ENCODE peak calls at places on chromosomes 3 and 15, in four cellular contexts. One of them, this sample, is unnamed.

GRCh38 chr3:127448161-127448561 is 142.4 kb downstream of the TPRA1 start:
- DNase-seq in IMR-90: no peak
- DNase-seq in psoas muscle: no peak
- DNase-seq in OCI-LY7: no peak
- DNase-seq in this sample: no peak

GRCh38 chr3:141057951-141058800 is 7.0 kb downstream of the SPSB4 start:
- DNase-seq in IMR-90: no peak
- DNase-seq in psoas muscle: no peak
- DNase-seq in OCI-LY7: no peak
- DNase-seq in this sample: no peak

GRCh38 chr15:81161851-81162250 is 27.8 kb downstream of the CFAP161 start:
- DNase-seq in IMR-90: no peak
- DNase-seq in psoas muscle: no peak
- DNase-seq in OCI-LY7: no peak
- DNase-seq in this sample: no peak

GRCh38 chr3:14388200-14388599 is 14.2 kb upstream of the SLC6A6 start:
- DNase-seq in IMR-90: peak; percentile 19
- DNase-seq in psoas muscle: no peak
- DNase-seq in OCI-LY7: peak; percentile 58
- DNase-seq in this sample: no peak

GRCh38 chr3:101066776-101067175 is 73.6 kb upstream of the ABI3BP start:
- DNase-seq in IMR-90: peak; percentile 50
- DNase-seq in psoas muscle: no peak
- DNase-seq in OCI-LY7: no peak
- DNase-seq in this sample: peak; percentile 77

GRCh38 chr3:66053009-66053782 is 14.5 kb upstream of the MAGI1 start:
- DNase-seq in IMR-90: no peak
- DNase-seq in psoas muscle: no peak
- DNase-seq in OCI-LY7: no peak
- DNase-seq in this sample: peak; percentile 81

GRCh38 chr3:155805802-155806618 is at the start of gene C3orf33:
- DNase-seq in IMR-90: peak; percentile 37
- DNase-seq in psoas muscle: peak; percentile 83
- DNase-seq in OCI-LY7: peak; percentile 62
- DNase-seq in this sample: peak; percentile 45

GRCh38 chr3:147409143-147410121 is at the start of gene ZIC1:
- DNase-seq in IMR-90: no peak
- DNase-seq in psoas muscle: peak; percentile 69
- DNase-seq in OCI-LY7: no peak
- DNase-seq in this sample: no peak

GRCh38 chr3:13023251-13024055 is 49.8 kb downstream of the IQSEC1 start:
- DNase-seq in IMR-90: peak; percentile 28
- DNase-seq in psoas muscle: peak; percentile 50
- DNase-seq in OCI-LY7: peak; percentile 37
- DNase-seq in this sample: peak; percentile 43

GRCh38 chr3:25683410-25683809 is 18.7 kb upstream of the TOP2B start:
- DNase-seq in IMR-90: no peak
- DNase-seq in psoas muscle: no peak
- DNase-seq in OCI-LY7: no peak
- DNase-seq in this sample: no peak

GRCh38 chr3:61688307-61688695 is 126.9 kb downstream of the PTPRG start:
- DNase-seq in IMR-90: no peak
- DNase-seq in psoas muscle: no peak
- DNase-seq in OCI-LY7: no peak
- DNase-seq in this sample: no peak

GRCh38 chr3:70832035-70832795 is 519.8 kb upstream of the MDFIC2 start:
- DNase-seq in IMR-90: peak; percentile 86
- DNase-seq in psoas muscle: peak; percentile 50
- DNase-seq in OCI-LY7: no peak
- DNase-seq in this sample: peak; percentile 98
- TF ChIP-seq CTCF in IMR-90: no peak
- TF ChIP-seq CTCF in psoas muscle: no peak
- TF ChIP-seq CTCF in OCI-LY7: no peak
- TF ChIP-seq CTCF in this sample: no peak

GRCh38 chr15:74954515-74954914 is 2.1 kb downstream of the RPP25 start:
- DNase-seq in IMR-90: peak; percentile 84
- DNase-seq in psoas muscle: no peak
- DNase-seq in OCI-LY7: no peak
- DNase-seq in this sample: peak; percentile 88

GRCh38 chr15:74957301-74958035 is 896 bp upstream of the RPP25 start:
- DNase-seq in IMR-90: no peak
- DNase-seq in psoas muscle: peak; percentile 63
- DNase-seq in OCI-LY7: no peak
- DNase-seq in this sample: peak; percentile 24

GRCh38 chr15:74956648-74957300 is at the start of gene RPP25:
- DNase-seq in IMR-90: peak; percentile 21
- DNase-seq in psoas muscle: peak; percentile 84
- DNase-seq in OCI-LY7: peak; percentile 80
- DNase-seq in this sample: peak; percentile 73

GRCh38 chr15:74955017-74955416 is 1.6 kb downstream of the RPP25 start:
- DNase-seq in IMR-90: no peak
- DNase-seq in psoas muscle: no peak
- DNase-seq in OCI-LY7: no peak
- DNase-seq in this sample: no peak

GRCh38 chr15:74955796-74956647 is 550 bp downstream of the RPP25 start:
- DNase-seq in IMR-90: peak; percentile 26
- DNase-seq in psoas muscle: peak; percentile 84
- DNase-seq in OCI-LY7: peak; percentile 30
- DNase-seq in this sample: peak; percentile 60
- H3K4me3 ChIP-seq in IMR-90: peak overlapping the region; percentile 30
- H3K4me3 ChIP-seq in psoas muscle: peak overlapping the region; percentile 72
- H3K4me3 ChIP-seq in OCI-LY7: peak overlapping the region; percentile 65
- H3K4me3 ChIP-seq in this sample: peak overlapping the region; percentile 64

GRCh38 chr15:93997071-93997658 is 234.2 kb upstream of the MCTP2 start:
- DNase-seq in IMR-90: peak; percentile 4
- DNase-seq in psoas muscle: no peak
- DNase-seq in OCI-LY7: peak; percentile 21
- DNase-seq in this sample: peak; percentile 65
- TF ChIP-seq CTCF in IMR-90: peak; percentile 55
- TF ChIP-seq CTCF in psoas muscle: peak; percentile 51
- TF ChIP-seq CTCF in OCI-LY7: peak; percentile 91
- TF ChIP-seq CTCF in this sample: peak; percentile 89

DNA sequence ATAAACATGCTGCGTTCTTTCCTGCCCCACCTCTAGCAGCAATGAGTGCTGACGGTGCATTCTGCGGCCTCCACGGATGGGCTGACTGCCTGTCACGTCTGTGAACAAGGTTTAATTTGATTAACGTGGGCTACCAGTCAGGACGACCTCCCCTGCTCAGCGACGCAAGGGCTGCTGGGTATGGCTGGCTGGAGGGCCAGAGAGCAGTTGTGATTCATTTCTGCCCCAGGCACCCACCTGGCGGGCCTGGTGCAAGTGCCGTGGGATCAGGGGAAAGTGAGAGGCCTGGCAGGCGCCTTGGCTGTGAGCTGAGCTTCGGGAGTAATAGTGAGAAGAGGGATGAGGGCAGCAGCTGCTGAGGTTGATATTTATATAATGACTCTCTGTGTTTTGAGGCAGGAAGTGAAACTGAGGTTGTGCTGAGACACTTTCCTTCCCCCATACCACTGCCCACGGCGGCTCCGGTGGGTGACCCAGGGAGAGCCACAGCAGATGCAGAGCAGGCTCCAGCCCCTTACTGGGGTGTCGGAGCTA is 190.4 kb upstream of the BCL6 start:
- DNase-seq in IMR-90: peak; percentile 33
- DNase-seq in psoas muscle: peak; percentile 85
- DNase-seq in OCI-LY7: peak; percentile 91
- DNase-seq in this sample: no peak
- H3K4me3 ChIP-seq in IMR-90: no peak overlapping the region
- H3K4me3 ChIP-seq in psoas muscle: peak overlapping the region; percentile 48
- H3K4me3 ChIP-seq in OCI-LY7: peak overlapping the region; percentile 25
- H3K4me3 ChIP-seq in this sample: no peak overlapping the region

GRCh38 chr3:195849322-195850074 is 37.8 kb upstream of the MUC4 start:
- DNase-seq in IMR-90: no peak
- DNase-seq in psoas muscle: peak; percentile 87
- DNase-seq in OCI-LY7: no peak
- DNase-seq in this sample: no peak
- TF ChIP-seq CTCF in IMR-90: no peak
- TF ChIP-seq CTCF in psoas muscle: peak; percentile 72
- TF ChIP-seq CTCF in OCI-LY7: no peak
- TF ChIP-seq CTCF in this sample: no peak

DNA sequence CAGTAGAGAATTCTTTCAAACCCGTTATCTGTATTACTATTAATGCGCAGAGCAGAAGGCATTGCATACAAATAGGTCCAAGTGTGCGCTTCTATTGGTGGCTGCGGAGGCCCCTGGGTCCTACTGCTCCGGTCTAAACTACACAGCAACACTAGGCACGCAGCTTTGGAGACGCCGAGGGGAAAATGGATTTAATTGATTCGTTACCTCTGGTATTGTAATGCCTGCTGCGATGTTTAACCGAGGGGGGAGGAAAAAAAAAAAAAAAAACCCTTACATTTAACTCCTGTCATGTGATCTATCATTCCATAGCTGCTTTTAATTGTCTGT is at the start of gene ROBO1:
- DNase-seq in IMR-90: no peak
- DNase-seq in psoas muscle: no peak
- DNase-seq in OCI-LY7: no peak
- DNase-seq in this sample: no peak
- H3K4me3 ChIP-seq in IMR-90: no peak within 1 kb of the TSS
- H3K4me3 ChIP-seq in psoas muscle: peak within 1 kb of the TSS; percentile 13
- H3K4me3 ChIP-seq in OCI-LY7: no peak within 1 kb of the TSS
- H3K4me3 ChIP-seq in this sample: no peak within 1 kb of the TSS

GRCh38 chr15:44132057-44132456 is 63.0 kb downstream of the FRMD5 start:
- DNase-seq in IMR-90: no peak
- DNase-seq in psoas muscle: no peak
- DNase-seq in OCI-LY7: no peak
- DNase-seq in this sample: no peak

GRCh38 chr15:44125879-44126278 is 69.2 kb downstream of the FRMD5 start:
- DNase-seq in IMR-90: no peak
- DNase-seq in psoas muscle: no peak
- DNase-seq in OCI-LY7: no peak
- DNase-seq in this sample: no peak

GRCh38 chr15:44129911-44130310 is 65.2 kb downstream of the FRMD5 start:
- DNase-seq in IMR-90: no peak
- DNase-seq in psoas muscle: no peak
- DNase-seq in OCI-LY7: no peak
- DNase-seq in this sample: no peak

GRCh38 chr15:44128443-44128842 is 66.6 kb downstream of the FRMD5 start:
- DNase-seq in IMR-90: no peak
- DNase-seq in psoas muscle: no peak
- DNase-seq in OCI-LY7: no peak
- DNase-seq in this sample: no peak

DNA sequence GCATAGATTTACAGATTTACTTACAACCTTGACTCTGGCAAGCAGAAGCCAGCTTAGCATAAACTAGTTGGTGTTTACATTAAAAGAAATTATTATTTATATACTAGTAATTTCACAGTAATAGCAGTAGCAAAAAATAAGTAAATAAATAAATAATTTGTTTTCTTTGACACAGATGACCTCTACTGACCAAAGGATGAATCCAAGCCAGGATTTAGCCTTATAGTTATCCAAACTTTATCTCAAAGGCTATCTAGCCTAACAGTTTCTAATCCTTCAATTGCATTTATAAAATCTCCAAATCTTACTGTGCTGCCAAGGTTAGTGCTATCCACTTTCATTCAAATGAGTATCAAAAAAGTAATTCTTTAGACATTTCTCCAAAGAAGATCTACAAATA is 64.3 kb downstream of the FRMD5 start:
- DNase-seq in IMR-90: no peak
- DNase-seq in psoas muscle: no peak
- DNase-seq in OCI-LY7: no peak
- DNase-seq in this sample: no peak
- TF ChIP-seq CTCF in IMR-90: peak; percentile 19
- TF ChIP-seq CTCF in psoas muscle: no peak
- TF ChIP-seq CTCF in OCI-LY7: no peak
- TF ChIP-seq CTCF in this sample: no peak

GRCh38 chr15:99016680-99017321 is 9.2 kb upstream of the PGPEP1L start:
- DNase-seq in IMR-90: peak; percentile 66
- DNase-seq in psoas muscle: peak; percentile 72
- DNase-seq in OCI-LY7: no peak
- DNase-seq in this sample: peak; percentile 65

GRCh38 chr15:99019558-99020540 is 12.3 kb upstream of the PGPEP1L start:
- DNase-seq in IMR-90: peak; percentile 65
- DNase-seq in psoas muscle: no peak
- DNase-seq in OCI-LY7: no peak
- DNase-seq in this sample: peak; percentile 18

GRCh38 chr15:99014803-99015676 is 7.4 kb upstream of the PGPEP1L start:
- DNase-seq in IMR-90: peak; percentile 72
- DNase-seq in psoas muscle: peak; percentile 92
- DNase-seq in OCI-LY7: no peak
- DNase-seq in this sample: peak; percentile 24

GRCh38 chr15:99015677-99016568 is 8.3 kb upstream of the PGPEP1L start:
- DNase-seq in IMR-90: no peak
- DNase-seq in psoas muscle: no peak
- DNase-seq in OCI-LY7: no peak
- DNase-seq in this sample: no peak

DNA sequence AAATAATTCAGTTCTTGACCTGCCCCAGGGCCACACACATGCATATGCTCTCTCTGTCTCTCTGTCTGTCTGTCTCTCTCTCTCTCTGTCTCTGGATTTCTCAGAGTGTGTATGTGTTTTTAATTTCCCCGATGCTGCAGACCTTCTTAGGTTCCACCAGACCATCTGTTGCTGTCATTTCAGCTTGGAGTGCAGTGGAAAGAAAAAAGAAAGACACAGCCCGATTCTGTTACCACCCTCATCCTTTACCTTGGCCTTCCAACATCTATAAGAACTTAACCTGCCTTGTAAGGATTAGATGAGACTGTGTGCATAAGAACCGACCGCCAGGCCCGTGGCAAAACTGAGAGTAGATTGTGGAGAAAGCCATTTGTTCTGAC is 9.7 kb upstream of the PGPEP1L start:
- DNase-seq in IMR-90: no peak
- DNase-seq in psoas muscle: no peak
- DNase-seq in OCI-LY7: no peak
- DNase-seq in this sample: no peak
- H3K4me3 ChIP-seq in IMR-90: no peak overlapping the region
- H3K4me3 ChIP-seq in psoas muscle: peak overlapping the region; percentile 41
- H3K4me3 ChIP-seq in OCI-LY7: no peak overlapping the region
- H3K4me3 ChIP-seq in this sample: no peak overlapping the region

GRCh38 chr15:78910836-78911235 is 34.0 kb downstream of the CTSH start:
- DNase-seq in IMR-90: no peak
- DNase-seq in psoas muscle: no peak
- DNase-seq in OCI-LY7: no peak
- DNase-seq in this sample: no peak

GRCh38 chr15:78907577-78907976 is 34.9 kb downstream of the MORF4L1 start:
- DNase-seq in IMR-90: no peak
- DNase-seq in psoas muscle: no peak
- DNase-seq in OCI-LY7: peak; percentile 24
- DNase-seq in this sample: no peak

GRCh38 chr15:78909160-78909695 is 35.6 kb downstream of the CTSH start:
- DNase-seq in IMR-90: no peak
- DNase-seq in psoas muscle: no peak
- DNase-seq in OCI-LY7: no peak
- DNase-seq in this sample: no peak

GRCh38 chr15:78913012-78913411 is 31.8 kb downstream of the CTSH start:
- DNase-seq in IMR-90: no peak
- DNase-seq in psoas muscle: no peak
- DNase-seq in OCI-LY7: no peak
- DNase-seq in this sample: no peak

GRCh38 chr15:78909791-78910228 is 35.0 kb downstream of the CTSH start:
- DNase-seq in IMR-90: peak; percentile 45
- DNase-seq in psoas muscle: no peak
- DNase-seq in OCI-LY7: peak; percentile 66
- DNase-seq in this sample: peak; percentile 57
- TF ChIP-seq CTCF in IMR-90: peak; percentile 70
- TF ChIP-seq CTCF in psoas muscle: peak; percentile 58
- TF ChIP-seq CTCF in OCI-LY7: peak; percentile 93
- TF ChIP-seq CTCF in this sample: peak; percentile 71